ENCODE peak calls at places on chromosomes 16 and 17, in four cellular contexts. One of them, this sample, is unnamed.

GRCh38 chr16:83533193-83533592 is 274.6 kb upstream of the HSBP1 start:
- DNase-seq in body of pancreas: no peak
- DNase-seq in lung microvascular endothelial cell: no peak
- DNase-seq in nucleus accumbens: no peak
- DNase-seq in this sample: no peak

GRCh38 chr17:81685108-81685507 is 1.3 kb downstream of the HGS start:
- DNase-seq in nucleus accumbens: no peak
- DNase-seq in lung microvascular endothelial cell: no peak
- DNase-seq in body of pancreas: no peak
- DNase-seq in this sample: no peak

GRCh38 chr16:4591191-4591590 is 23.5 kb downstream of the UBALD1 start:
- DNase-seq in lung microvascular endothelial cell: no peak
- DNase-seq in body of pancreas: no peak
- DNase-seq in nucleus accumbens: no peak
- DNase-seq in this sample: no peak

GRCh38 chr17:30208214-30208613 is 27.3 kb downstream of the SLC6A4 start:
- DNase-seq in body of pancreas: no peak
- DNase-seq in nucleus accumbens: no peak
- DNase-seq in lung microvascular endothelial cell: peak
- DNase-seq in this sample: no peak

GRCh38 chr16:28259091-28259780 is 33.1 kb upstream of the SBK1 start:
- DNase-seq in body of pancreas: no peak
- DNase-seq in nucleus accumbens: no peak
- DNase-seq in lung microvascular endothelial cell: no peak
- DNase-seq in this sample: no peak

GRCh38 chr16:89476811-89477261 is 13.5 kb downstream of the ANKRD11 start:
- DNase-seq in nucleus accumbens: no peak
- DNase-seq in body of pancreas: no peak
- DNase-seq in lung microvascular endothelial cell: no peak
- DNase-seq in this sample: no peak

GRCh38 chr16:2204727-2205103 is 539 bp upstream of the MLST8 start:
- DNase-seq in body of pancreas: no peak
- DNase-seq in nucleus accumbens: no peak
- DNase-seq in lung microvascular endothelial cell: no peak
- DNase-seq in this sample: no peak

GRCh38 chr16:83704656-83705055 is 103.1 kb upstream of the HSBP1 start:
- DNase-seq in body of pancreas: no peak
- DNase-seq in lung microvascular endothelial cell: no peak
- DNase-seq in nucleus accumbens: no peak
- DNase-seq in this sample: no peak

GRCh38 chr16:82133798-82134197 is 36.2 kb downstream of the MPHOSPH6 start:
- DNase-seq in body of pancreas: no peak
- DNase-seq in lung microvascular endothelial cell: no peak
- DNase-seq in nucleus accumbens: no peak
- DNase-seq in this sample: no peak

GRCh38 chr16:69444873-69445517 is 20.6 kb downstream of the CYB5B start:
- DNase-seq in body of pancreas: no peak
- DNase-seq in lung microvascular endothelial cell: peak
- DNase-seq in nucleus accumbens: no peak
- DNase-seq in this sample: no peak

GRCh38 chr16:28951410-28951943 is 740 bp downstream of the NFATC2IP start:
- DNase-seq in nucleus accumbens: no peak
- DNase-seq in body of pancreas: no peak
- DNase-seq in lung microvascular endothelial cell: no peak
- DNase-seq in this sample: no peak

GRCh38 chr17:56593073-56593740 is at the start of gene NOG:
- DNase-seq in lung microvascular endothelial cell: peak
- DNase-seq in nucleus accumbens: peak
- DNase-seq in body of pancreas: peak
- DNase-seq in this sample: no peak

GRCh38 chr17:4998027-4998665 is 396 bp downstream of the KIF1C start:
- DNase-seq in nucleus accumbens: no peak
- DNase-seq in lung microvascular endothelial cell: peak
- DNase-seq in body of pancreas: no peak
- DNase-seq in this sample: no peak

GRCh38 chr17:59046192-59046591 is 60.5 kb downstream of the TRIM37 start:
- DNase-seq in lung microvascular endothelial cell: no peak
- DNase-seq in body of pancreas: no peak
- DNase-seq in nucleus accumbens: no peak
- DNase-seq in this sample: no peak

GRCh38 chr16:77812856-77813523 is 24.6 kb downstream of the VAT1L start:
- DNase-seq in nucleus accumbens: no peak
- DNase-seq in body of pancreas: no peak
- DNase-seq in lung microvascular endothelial cell: no peak
- DNase-seq in this sample: no peak

GRCh38 chr17:550041-550398 is 164.6 kb downstream of the VPS53 start:
- DNase-seq in nucleus accumbens: no peak
- DNase-seq in body of pancreas: no peak
- DNase-seq in lung microvascular endothelial cell: no peak
- DNase-seq in this sample: no peak

GRCh38 chr17:47803751-47804150 is 17.8 kb downstream of the OSBPL7 start:
- DNase-seq in body of pancreas: no peak
- DNase-seq in nucleus accumbens: no peak
- DNase-seq in lung microvascular endothelial cell: no peak
- DNase-seq in this sample: no peak

GRCh38 chr16:87279094-87279658 is 38.0 kb downstream of the C16orf95 start:
- DNase-seq in body of pancreas: no peak
- DNase-seq in nucleus accumbens: no peak
- DNase-seq in lung microvascular endothelial cell: no peak
- DNase-seq in this sample: no peak

GRCh38 chr17:82892869-82893565 is 53.2 kb upstream of the ZNF750 start:
- DNase-seq in body of pancreas: peak
- DNase-seq in nucleus accumbens: no peak
- DNase-seq in lung microvascular endothelial cell: peak
- DNase-seq in this sample: no peak

GRCh38 chr17:47866941-47867340 is 16.0 kb upstream of the SP6 start:
- DNase-seq in body of pancreas: no peak
- DNase-seq in nucleus accumbens: no peak
- DNase-seq in lung microvascular endothelial cell: no peak
- DNase-seq in this sample: no peak

This sample was measured in KG1.